ENCODE peak calls at places on chromosomes 6 and 20, in four cellular contexts. S is psoas muscle, U is ecto neural progenitor cell, G is HFFc6. O is an unnamed sample.

GRCh38 chr6:15911753-15912504 is 217.0 kb upstream of the MYLIP start:
- DNase-seq in G (no peak), U (no peak), S (no peak), O (no peak)

GRCh38 chr6:165893431-165893830 is 230.4 kb upstream of the PDE10A start:
- DNase-seq in U (no peak), S (no peak), G (no peak), O (no peak)

GRCh38 chr6:105609375-105609991 is 206.6 kb upstream of the PREP start:
- DNase-seq in G (peak; percentile 48), S (no peak), U (no peak), O (peak; percentile 86)

GRCh38 chr20:57417051-57417689 is 26.0 kb downstream of the RBM38 start:
- DNase-seq in U (no peak), G (no peak), S (no peak), O (no peak)

GRCh38 chr20:32466739-32467505 is 108.8 kb downstream of the ASXL1 start:
- DNase-seq in G (no peak), S (no peak), U (no peak), O (no peak)

GRCh38 chr6:31558631-31559500 is 11.5 kb downstream of the NFKBIL1 start:
- DNase-seq in U (no peak), S (peak; percentile 33), G (peak; percentile 4), O (no peak)

GRCh38 chr6:139943391-139943790 is 568.9 kb upstream of the CITED2 start:
- DNase-seq in G (peak; percentile 89), S (no peak), U (no peak), O (peak; percentile 79)

GRCh38 chr6:96520039-96520850 is 1.4 kb upstream of the UFL1 start:
- DNase-seq in S (no peak), G (no peak), U (no peak), O (peak; percentile 56)

GRCh38 chr6:41406821-41407787 is 71.7 kb downstream of the NCR2 start:
- DNase-seq in S (no peak), U (peak; percentile 66), G (no peak), O (no peak)

GRCh38 chr6:14784596-14785360 is 461.1 kb upstream of the JARID2 start:
- DNase-seq in S (no peak), G (no peak), U (peak; percentile 58), O (no peak)

GRCh38 chr6:29796026-29796425 is 31.6 kb upstream of the HLA-G start:
- DNase-seq in U (no peak), G (no peak), S (no peak), O (no peak)

GRCh38 chr6:161273356-161273751 is 507 bp downstream of the AGPAT4 start:
- DNase-seq in S (peak; percentile 30), U (peak; percentile 72), G (peak; percentile 44), O (peak; percentile 62)

GRCh38 chr20:44495802-44496481 is 20.3 kb downstream of the TTPAL start:
- DNase-seq in S (no peak), G (peak; percentile 99), U (no peak), O (peak; percentile 97)

GRCh38 chr20:52105045-52105572 is 86.5 kb downstream of the ZFP64 start:
- DNase-seq in G (peak; percentile 2), S (no peak), U (peak; percentile 73), O (peak; percentile 40)

GRCh38 chr6:79215233-79215824 is 19.2 kb downstream of the HMGN3 start:
- DNase-seq in S (no peak), U (peak; percentile 66), G (no peak), O (peak; percentile 50)

GRCh38 chr6:315921-316752 is 23.9 kb downstream of the DUSP22 start:
- DNase-seq in S (no peak), G (no peak), U (no peak), O (no peak)

GRCh38 chr6:114176726-114177125 is 166.1 kb downstream of the HS3ST5 start:
- DNase-seq in U (no peak), G (no peak), S (no peak), O (no peak)

GRCh38 chr6:144667517-144667916 is 382.4 kb downstream of the UTRN start:
- DNase-seq in U (no peak), S (no peak), G (no peak), O (no peak)

GRCh38 chr6:85449388-85449817 is 480 bp upstream of the NT5E start:
- DNase-seq in G (peak; percentile 80), U (no peak), S (peak; percentile 33), O (peak; percentile 85)

GRCh38 chr6:57257911-57258541 is 35.9 kb upstream of the RAB23 start:
- DNase-seq in G (peak; percentile 64), S (no peak), U (no peak), O (peak; percentile 72)

GRCh38 chr20:15200139-15200538 is 862.7 kb upstream of the FLRT3 start:
- DNase-seq in S (no peak), G (no peak), U (no peak), O (peak; percentile 40)

GRCh38 chr6:167244064-167244949 is 46.8 kb upstream of the UNC93A start:
- DNase-seq in G (no peak), S (no peak), U (no peak), O (no peak)

GRCh38 chr20:34952676-34953075 is 2.9 kb downstream of the GSS start:
- DNase-seq in S (no peak), G (no peak), U (no peak), O (no peak)

GRCh38 chr6:131251593-131252204 is 116.4 kb downstream of the AKAP7 start:
- DNase-seq in S (no peak), G (no peak), U (no peak), O (no peak)

GRCh38 chr20:62500237-62500864 is 24.6 kb upstream of the GATA5 start:
- DNase-seq in G (peak; percentile 10), S (peak; percentile 84), U (peak; percentile 87), O (peak; percentile 35)

GRCh38 chr6:31770860-31771259 is 6.3 kb downstream of the VWA7 start:
- DNase-seq in S (no peak), G (no peak), U (no peak), O (no peak)

GRCh38 chr20:47691632-47692031 is 93.6 kb downstream of the SULF2 start:
- DNase-seq in S (no peak), U (no peak), G (peak; percentile 26), O (peak; percentile 34)

GRCh38 chr6:128032047-128032446 is 131.2 kb upstream of the THEMIS start:
- DNase-seq in S (no peak), U (no peak), G (no peak), O (no peak)

GRCh38 chr20:3115190-3116107 is 30.9 kb upstream of the AVP start:
- DNase-seq in S (no peak), U (peak; percentile 66), G (peak; percentile 35), O (peak; percentile 25)

GRCh38 chr6:23228439-23229024 is 659.2 kb downstream of the HDGFL1 start:
- DNase-seq in U (no peak), S (no peak), G (no peak), O (peak; percentile 30)

GRCh38 chr20:41369673-41370072 is 3.1 kb upstream of the EMILIN3 start:
- DNase-seq in S (no peak), U (no peak), G (no peak), O (no peak)